ENCODE peak calls at places on chromosomes 3 and 15, in seven cellular contexts. E is heart right ventricle; I is brain microvascular endothelial cell; W is activated CD8-positive, alpha-beta T cell treated with anti-CD3 and anti-CD28 coated beads for 36 hours; T is Calu3; K is pancreas; N is WTC11. O is an unnamed sample.

GRCh38 chr3:33063651-33064051 is 33.3 kb downstream of the GLB1 start:
- DNase-seq in N (no peak), T (no peak), W (peak), I (peak), E (no peak), K (no peak), O (peak)

GRCh38 chr3:30458781-30459180 is 147.6 kb upstream of the TGFBR2 start:
- DNase-seq in T (no peak), W (no peak), N (no peak), E (no peak), K (no peak), I (no peak), O (no peak)

GRCh38 chr15:90037510-90037860 is 36.4 kb downstream of the ZNF710 start:
- DNase-seq in N (no peak), K (no peak), W (no peak), I (peak), E (no peak), T (no peak), O (no peak)

GRCh38 chr3:184710870-184711365 is 946 bp downstream of the MAGEF1 start:
- DNase-seq in T (peak), I (no peak), K (no peak), N (no peak), E (no peak), W (peak), O (peak)

GRCh38 chr3:198032445-198032936 is 72.5 kb downstream of the LMLN start:
- DNase-seq in K (no peak), T (no peak), E (peak), N (no peak), W (no peak), I (no peak), O (no peak)

GRCh38 chr3:141828487-141829284 is 47.8 kb upstream of the ATP1B3 start:
- DNase-seq in K (no peak), I (no peak), N (no peak), T (peak), W (no peak), E (peak), O (no peak)

GRCh38 chr3:10505050-10505790 is at the start of gene ATP2B2:
- DNase-seq in N (peak), I (no peak), K (no peak), W (peak), E (no peak), T (no peak), O (no peak)

GRCh38 chr3:49659756-49660155 is 14.4 kb upstream of the APEH start:
- DNase-seq in W (peak), E (no peak), K (no peak), N (no peak), T (no peak), I (no peak), O (no peak)

GRCh38 chr15:73683624-73684536 is at the start of gene CD276:
- DNase-seq in I (peak), T (peak), W (peak), E (peak), K (peak), N (peak), O (peak)

GRCh38 chr15:68389936-68390790 is 41.8 kb downstream of the ITGA11 start:
- DNase-seq in T (no peak), W (peak), E (no peak), K (no peak), N (peak), I (peak), O (peak)

GRCh38 chr15:86138798-86139197 is 59.1 kb downstream of the AGBL1 start:
- DNase-seq in K (no peak), W (no peak), T (no peak), E (no peak), I (no peak), N (no peak), O (no peak)

GRCh38 chr15:86135030-86135429 is 55.4 kb downstream of the AGBL1 start:
- DNase-seq in W (no peak), E (no peak), K (no peak), N (no peak), I (no peak), T (no peak), O (no peak)

DNA sequence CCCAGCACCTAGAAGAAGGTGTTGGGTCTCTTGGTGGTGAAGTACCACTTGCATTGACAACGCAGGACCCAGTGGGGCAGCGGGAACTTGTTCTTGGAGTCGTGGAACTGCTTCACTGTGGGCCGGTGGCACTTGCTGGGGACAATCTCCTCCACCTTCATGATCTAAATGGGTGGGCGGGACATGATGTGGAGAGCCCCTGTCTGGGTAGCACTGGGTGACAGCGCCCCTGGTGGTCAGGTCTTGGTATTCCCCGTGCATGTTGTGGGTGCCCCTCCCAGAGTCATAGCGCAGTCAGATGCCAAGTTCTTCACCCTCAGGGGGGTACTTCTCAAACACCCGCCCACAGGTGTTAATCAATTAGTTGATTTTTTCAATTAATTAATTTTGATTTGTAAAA is 60.2 kb downstream of the AGBL1 start:
- DNase-seq in T (peak), I (no peak), K (no peak), E (no peak), W (peak), N (peak), O (peak)
- TF ChIP-seq CTCF in T (no peak), I (peak), K (no peak), E (no peak), W (peak), N (peak), O (no peak)

DNA sequence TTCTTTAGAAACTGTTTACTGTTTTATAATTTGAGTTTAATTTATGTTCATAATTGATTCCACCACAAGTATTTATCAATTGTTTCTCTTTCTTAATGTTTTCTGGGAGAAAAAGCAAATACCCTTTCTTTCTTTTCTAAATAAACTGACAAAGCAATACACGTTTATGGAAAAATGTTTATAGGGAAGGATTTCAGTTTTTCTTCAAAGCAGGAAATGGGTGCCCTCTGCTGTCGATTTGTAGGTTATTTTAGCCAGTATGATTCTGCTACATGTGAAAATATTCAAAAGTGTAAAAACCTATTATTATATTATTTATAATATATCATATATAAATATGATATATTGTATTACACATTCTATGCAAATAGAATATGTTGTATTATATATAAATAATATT is 921.0 kb upstream of the ROBO1 start:
- DNase-seq in N (no peak), K (no peak), W (no peak), T (peak), E (no peak), I (peak), O (no peak)
- TF ChIP-seq CTCF in N (no peak), K (no peak), W (no peak), T (peak), E (no peak), I (peak), O (no peak)

GRCh38 chr3:39637807-39638206 is 170.3 kb downstream of the MOBP start:
- DNase-seq in K (no peak), E (no peak), W (peak), I (peak), T (peak), N (no peak), O (no peak)
- TF ChIP-seq CTCF in K (no peak), E (no peak), W (no peak), I (peak), T (no peak), N (no peak), O (no peak)

GRCh38 chr3:105579439-105579838 is 212.7 kb downstream of the ALCAM start:
- DNase-seq in T (no peak), I (no peak), K (no peak), N (no peak), E (no peak), W (no peak), O (no peak)
- TF ChIP-seq CTCF in T (no peak), I (no peak), K (no peak), N (no peak), E (no peak), W (no peak), O (no peak)

DNA sequence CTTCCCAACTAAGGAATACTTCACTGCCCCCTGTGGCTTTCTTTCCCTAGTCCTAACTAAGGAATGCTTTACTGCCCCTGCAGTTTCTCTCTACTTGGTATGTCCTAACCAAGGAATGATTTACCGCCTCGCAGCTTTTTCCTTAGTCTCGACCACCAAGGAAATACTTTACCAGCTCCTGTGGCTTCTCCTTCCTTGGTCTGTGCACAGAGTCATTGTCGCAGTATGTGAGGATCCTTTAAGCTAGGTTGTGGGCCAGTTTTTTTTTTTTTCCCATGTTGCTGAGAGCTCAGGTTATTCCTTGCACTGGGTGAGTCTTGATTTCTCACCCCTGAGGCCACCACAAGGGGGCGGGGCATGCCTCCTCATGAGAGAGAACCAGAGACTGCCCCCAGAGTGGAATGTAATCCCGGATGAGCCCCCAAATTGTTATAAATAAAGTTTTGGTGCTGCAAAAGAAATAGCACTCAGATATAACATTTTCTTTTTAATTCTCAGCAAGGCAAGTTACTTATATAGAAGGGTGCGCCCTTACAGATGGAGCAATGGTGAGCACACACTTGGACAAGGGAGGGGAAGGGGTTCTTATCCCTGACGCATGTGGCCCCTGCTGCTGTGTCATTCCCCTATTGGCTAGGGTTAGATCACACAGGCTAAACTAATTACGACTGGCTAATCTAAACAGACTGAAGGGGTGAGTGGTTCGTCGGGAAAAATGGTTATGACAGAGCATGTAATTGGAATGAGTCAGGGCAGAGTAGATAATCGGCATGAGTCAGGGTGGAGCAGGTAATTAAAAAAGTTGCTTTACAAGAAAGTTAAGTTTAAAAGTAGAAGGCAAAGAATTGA is 27.0 kb downstream of the NDUFB4 start:
- DNase-seq in N (peak), T (peak), K (no peak), I (peak), W (peak), E (no peak), O (no peak)
- TF ChIP-seq CTCF in N (peak), T (no peak), K (no peak), I (peak), W (no peak), E (no peak), O (no peak)